ENCODE peak calls at places on chromosome 17, in ten cellular contexts. Z is mesendoderm, B is aorta, Q is hepatocyte, H is A549, M is heart left ventricle, T is endothelial cell of umbilical vein, G is tibial nerve, F is vagina, K is left ventricle myocardium inferior. N is an unnamed sample.

GRCh38 chr17:40121191-40121885 is 433 bp upstream of the MSL1 start:
- DNase-seq in Z (no peak), B (peak), Q (peak), H (peak), M (no peak), T (peak), G (peak), F (no peak), K (peak), N (peak)

GRCh38 chr17:78307887-78308633 is 51.8 kb downstream of the SOCS3 start:
- DNase-seq in Z (peak), B (no peak), Q (peak), H (no peak), M (no peak), T (no peak), G (no peak), F (no peak), K (no peak), N (no peak)

GRCh38 chr17:67557921-67558320 is 159.8 kb upstream of the NOL11 start:
- DNase-seq in Z (no peak), B (no peak), Q (no peak), H (no peak), M (no peak), T (no peak), G (no peak), F (no peak), K (no peak), N (peak)

GRCh38 chr17:31313982-31314787 is at the start of gene EVI2B:
- DNase-seq in Z (no peak), B (no peak), Q (no peak), H (peak), M (no peak), T (peak), G (no peak), F (no peak), K (no peak), N (peak)

GRCh38 chr17:47246120-47246519 is 7.5 kb upstream of the ITGB3 start:
- DNase-seq in Z (no peak), B (no peak), Q (no peak), H (no peak), M (no peak), T (no peak), G (no peak), F (no peak), K (no peak), N (peak)

GRCh38 chr17:77889135-77889505 is 69.4 kb upstream of the TNRC6C start:
- DNase-seq in Z (no peak), B (peak), Q (no peak), H (no peak), M (no peak), T (no peak), G (no peak), F (no peak), K (no peak), N (no peak)

GRCh38 chr17:1083451-1084187 is 86.7 kb downstream of the TIMM22 start:
- DNase-seq in Z (no peak), B (no peak), Q (no peak), H (no peak), M (no peak), T (peak), G (no peak), F (no peak), K (no peak), N (peak)

GRCh38 chr17:31388351-31388750 is 3.1 kb upstream of the RAB11FIP4 start:
- DNase-seq in Z (no peak), B (no peak), Q (no peak), H (no peak), M (no peak), T (no peak), G (no peak), F (no peak), K (no peak), N (no peak)

GRCh38 chr17:83173180-83173996 is 94.0 kb downstream of the METRNL start:
- DNase-seq in Z (no peak), B (no peak), Q (peak), H (no peak), M (peak), T (no peak), G (no peak), F (peak), K (no peak), N (no peak)

GRCh38 chr17:62179525-62180161 is 114.6 kb upstream of the MED13 start:
- DNase-seq in Z (peak), B (no peak), Q (peak), H (peak), M (no peak), T (peak), G (no peak), F (no peak), K (no peak), N (peak)
- H3K27ac ChIP-seq in Z (no peak), B (no peak), Q (peak), H (peak), M (no peak), T (no peak), G (no peak), F (no peak), K (no peak), N (no peak)

DNA sequence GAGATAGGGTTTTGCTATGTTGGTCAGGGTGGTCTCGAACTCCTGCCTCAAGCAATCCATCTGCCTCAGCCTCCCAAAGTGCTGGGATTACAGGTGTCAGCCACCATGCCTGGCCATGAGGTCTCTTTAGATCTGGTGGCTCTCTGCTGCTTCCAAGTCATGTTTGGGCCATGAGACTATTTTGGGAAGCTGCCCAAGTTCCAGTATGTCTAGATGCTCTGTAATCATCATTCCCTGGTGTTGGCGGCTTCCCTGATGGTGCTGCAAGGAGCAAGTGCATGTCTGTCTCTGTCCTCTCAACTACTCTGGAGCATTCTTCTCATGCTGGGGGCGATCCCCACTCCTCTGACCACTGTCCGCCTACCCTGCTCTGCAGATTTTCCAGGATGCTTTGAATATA is 6.4 kb upstream of the ODF4 start:
- DNase-seq in Z (no peak), B (no peak), Q (no peak), H (no peak), M (no peak), T (no peak), G (no peak), F (no peak), K (no peak), N (no peak)
- H3K27ac ChIP-seq in Z (no peak), B (no peak), Q (no peak), H (no peak), M (no peak), T (no peak), G (no peak), F (no peak), K (peak), N (no peak)

GRCh38 chr17:63270610-63271009 is 175.5 kb downstream of the CYB561 start:
- DNase-seq in Z (no peak), B (no peak), Q (no peak), H (no peak), M (no peak), T (no peak), G (no peak), F (no peak), K (no peak), N (no peak)
- H3K27ac ChIP-seq in Z (no peak), B (no peak), Q (no peak), H (peak), M (no peak), T (no peak), G (no peak), F (no peak), K (no peak), N (no peak)

DNA sequence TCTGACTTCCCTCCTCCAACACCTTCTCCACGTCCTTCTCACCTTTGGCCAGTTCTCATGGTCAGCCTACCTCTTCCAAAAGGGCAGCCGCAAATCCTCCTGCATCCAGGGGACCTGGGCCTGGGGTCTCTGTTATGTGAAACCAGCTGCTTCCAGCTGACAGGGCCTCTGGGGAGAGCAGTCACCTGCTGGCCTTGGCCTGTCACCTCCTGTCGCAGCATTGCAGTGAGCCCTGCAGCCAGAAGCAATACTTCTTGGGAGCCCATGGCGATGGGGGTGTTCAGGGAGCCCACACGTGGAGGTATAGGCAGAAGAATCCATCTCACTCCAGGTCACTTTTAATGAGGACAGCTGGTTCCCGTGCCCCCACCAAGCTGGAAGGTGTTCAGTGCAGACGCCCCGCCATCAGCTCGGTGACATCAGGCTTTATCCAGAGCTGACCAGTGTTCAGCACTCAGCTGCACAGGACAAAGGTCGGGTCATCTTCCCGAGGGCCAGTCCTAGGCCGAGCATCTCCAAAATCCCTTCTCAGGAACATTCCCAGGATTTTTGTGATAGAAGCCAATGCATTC is 1.7 kb upstream of the SLC47A2 start:
- DNase-seq in Z (peak), B (no peak), Q (no peak), H (no peak), M (no peak), T (no peak), G (no peak), F (peak), K (no peak), N (no peak)
- H3K27ac ChIP-seq in Z (no peak), B (no peak), Q (no peak), H (peak), M (no peak), T (no peak), G (no peak), F (no peak), K (no peak), N (no peak)

DNA sequence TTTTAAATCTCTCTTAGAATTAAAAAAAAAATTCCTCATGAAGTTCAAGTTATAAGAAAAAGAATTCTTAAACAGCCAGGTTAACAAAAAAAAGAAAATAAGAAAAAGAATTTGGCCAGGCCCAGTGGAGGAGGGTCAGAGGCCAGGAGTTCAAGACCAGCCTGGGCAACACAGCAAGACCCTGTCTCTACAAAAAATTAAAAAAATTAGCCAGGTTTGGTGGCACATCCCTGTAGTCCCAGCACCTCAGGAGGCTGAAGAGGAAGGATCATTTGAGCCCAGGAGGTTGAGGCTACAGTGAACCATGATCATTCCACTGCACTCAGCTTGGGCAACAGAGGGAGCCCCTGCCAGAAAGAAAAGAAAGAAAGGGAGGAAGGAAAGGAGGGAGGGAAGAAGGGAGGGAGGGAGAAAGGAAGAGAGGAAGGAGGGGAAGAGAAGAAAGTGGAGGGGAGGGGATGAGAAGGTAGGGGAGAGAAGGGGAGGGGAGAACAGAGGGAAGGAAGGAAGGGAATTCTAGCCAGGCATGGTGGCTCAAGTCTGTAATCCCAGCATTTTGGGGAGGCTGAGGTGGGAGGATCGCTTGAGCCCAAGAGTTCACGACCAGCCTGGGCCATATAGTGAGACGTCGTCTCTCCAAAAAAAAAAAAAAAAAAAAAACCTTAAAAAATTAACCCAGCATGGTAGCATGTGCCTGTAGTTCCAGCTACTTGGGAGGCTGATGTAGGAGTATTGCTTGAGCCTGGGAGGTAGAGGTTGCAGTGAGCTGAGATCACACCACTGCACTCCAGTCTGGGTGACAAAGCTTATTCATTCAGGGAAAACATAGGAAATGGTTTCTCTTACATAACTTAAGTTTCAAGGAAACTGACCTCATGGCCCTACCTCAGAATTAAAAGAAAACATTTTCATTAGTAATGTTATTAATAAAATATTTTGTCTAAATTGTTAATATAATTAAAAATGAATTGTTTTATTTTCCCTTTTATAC is 31.1 kb downstream of the COG1 start:
- DNase-seq in Z (no peak), B (no peak), Q (no peak), H (no peak), M (no peak), T (peak), G (no peak), F (no peak), K (no peak), N (no peak)
- H3K27ac ChIP-seq in Z (no peak), B (no peak), Q (no peak), H (no peak), M (no peak), T (peak), G (no peak), F (no peak), K (no peak), N (no peak)

DNA sequence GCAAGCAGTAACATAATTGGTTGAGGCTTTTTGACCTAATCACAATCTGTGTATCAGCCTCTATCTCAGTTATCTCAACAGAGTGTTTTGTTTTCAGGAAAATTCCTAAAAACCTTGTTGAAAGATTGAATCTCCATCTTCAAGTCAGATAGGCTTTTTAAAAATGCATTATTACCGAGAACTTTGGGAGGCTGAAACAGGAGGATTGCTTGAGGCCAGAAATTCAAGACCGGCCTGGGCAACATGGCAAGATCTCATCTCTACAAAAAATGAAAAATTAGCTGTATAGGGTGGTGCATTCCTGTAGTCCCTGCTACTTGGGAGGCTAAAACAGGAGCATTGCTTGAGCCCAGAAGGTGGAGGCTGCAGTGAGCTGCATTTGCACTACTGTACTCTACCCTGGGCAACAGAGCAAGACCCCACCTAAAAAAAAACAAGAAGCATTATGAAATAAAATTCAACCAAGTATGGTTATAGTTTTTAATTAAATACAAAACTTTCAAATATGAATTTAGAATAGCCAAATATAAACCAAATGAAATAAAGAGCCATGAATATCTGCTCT is 68.4 kb downstream of the VMP1 start:
- DNase-seq in Z (no peak), B (no peak), Q (no peak), H (no peak), M (no peak), T (no peak), G (no peak), F (no peak), K (no peak), N (no peak)
- H3K27ac ChIP-seq in Z (no peak), B (no peak), Q (no peak), H (peak), M (no peak), T (no peak), G (no peak), F (no peak), K (no peak), N (no peak)

GRCh38 chr17:17757391-17757791 is 76.1 kb downstream of the RAI1 start:
- DNase-seq in Z (no peak), B (no peak), Q (no peak), H (no peak), M (no peak), T (no peak), G (no peak), F (no peak), K (no peak), N (no peak)
- H3K27ac ChIP-seq in Z (no peak), B (no peak), Q (no peak), H (no peak), M (no peak), T (no peak), G (no peak), F (no peak), K (peak), N (no peak)

GRCh38 chr17:63493411-63493810 is 16.6 kb downstream of the ACE start:
- DNase-seq in Z (no peak), B (no peak), Q (no peak), H (no peak), M (no peak), T (no peak), G (no peak), F (no peak), K (no peak), N (no peak)
- H3K27ac ChIP-seq in Z (no peak), B (no peak), Q (no peak), H (no peak), M (no peak), T (no peak), G (no peak), F (no peak), K (no peak), N (no peak)